ENCODE peak calls at places on chromosomes 13 and 19, in six cellular contexts. N, Q, P, W, D and G are unnamed samples.

GRCh38 chr13:75195479-75196111 is 286.4 kb downstream of the TBC1D4 start:
- DNase-seq in D (no peak), N (peak), Q (no peak), P (no peak), W (no peak), G (no peak)

GRCh38 chr19:41478171-41478570 is 35.2 kb downstream of the ERICH4 start:
- DNase-seq in W (no peak), Q (no peak), P (no peak), N (no peak), D (no peak), G (no peak)

GRCh38 chr13:99398916-99399622 is 91.9 kb upstream of the GPR183 start:
- DNase-seq in N (no peak), D (peak), Q (no peak), W (no peak), P (no peak), G (no peak)

GRCh38 chr13:98528663-98529064 is 48.2 kb downstream of the STK24 start:
- DNase-seq in D (no peak), W (no peak), N (no peak), Q (peak), P (no peak), G (no peak)

GRCh38 chr13:108463365-108463764 is 166.0 kb upstream of the MYO16 start:
- DNase-seq in P (no peak), N (peak), W (no peak), D (no peak), Q (peak), G (no peak)

GRCh38 chr13:106011600-106011999 is 523.9 kb downstream of the EFNB2 start:
- DNase-seq in P (no peak), Q (no peak), D (no peak), W (no peak), N (no peak), G (no peak)

GRCh38 chr19:12880551-12881171 is 588 bp downstream of the DNASE2 start:
- DNase-seq in N (peak), D (peak), Q (no peak), W (no peak), P (peak), G (no peak)

GRCh38 chr19:41411682-41412265 is 14.2 kb downstream of the BCKDHA start:
- DNase-seq in P (no peak), Q (peak), N (no peak), W (no peak), D (no peak), G (no peak)

GRCh38 chr19:21677696-21678418 is 89.5 kb downstream of the ZNF100 start:
- DNase-seq in P (no peak), Q (no peak), N (no peak), W (peak), D (no peak), G (no peak)

GRCh38 chr13:49524740-49525501 is 29.2 kb downstream of the PHF11 start:
- DNase-seq in Q (no peak), D (no peak), P (no peak), N (no peak), W (no peak), G (no peak)

GRCh38 chr13:34462843-34463242 is 479.2 kb upstream of the NBEA start:
- DNase-seq in D (no peak), P (no peak), N (peak), Q (peak), W (no peak), G (no peak)

GRCh38 chr19:44570603-44570983 is 41.1 kb upstream of the CEACAM20 start:
- DNase-seq in Q (no peak), P (no peak), N (no peak), W (no peak), D (no peak), G (no peak)

GRCh38 chr13:50222569-50223332 is 207.5 kb downstream of the KCNRG start:
- DNase-seq in W (no peak), Q (no peak), P (peak), N (peak), D (peak), G (no peak)

GRCh38 chr13:20400774-20401173 is 124.9 kb downstream of the CRYL1 start:
- DNase-seq in Q (peak), D (no peak), W (no peak), N (peak), P (no peak), G (no peak)

GRCh38 chr19:27966390-27966816 is 1246.5 kb downstream of the UQCRFS1 start:
- DNase-seq in W (no peak), P (peak), N (peak), Q (no peak), D (no peak), G (no peak)

GRCh38 chr19:36163813-36164212 is 11.6 kb upstream of the COX7A1 start:
- DNase-seq in Q (no peak), P (no peak), N (no peak), W (no peak), D (no peak), G (no peak)

GRCh38 chr19:33502521-33502920 is 19.1 kb downstream of the PEPD start:
- DNase-seq in P (no peak), N (no peak), D (no peak), W (no peak), Q (no peak), G (no peak)

GRCh38 chr13:43159007-43159406 is 135.6 kb downstream of the DNAJC15 start:
- DNase-seq in W (no peak), Q (no peak), P (no peak), D (no peak), N (peak), G (no peak)

GRCh38 chr13:21668665-21669599 is 1.9 kb upstream of the FGF9 start:
- DNase-seq in W (peak), D (peak), P (peak), N (peak), Q (no peak), G (peak)

GRCh38 chr13:50033696-50034095 is 18.5 kb downstream of the KCNRG start:
- DNase-seq in Q (no peak), N (peak), D (no peak), W (no peak), P (no peak), G (no peak)

GRCh38 chr19:3493651-3494050 is 6.8 kb downstream of the DOHH start:
- DNase-seq in W (no peak), P (no peak), D (no peak), Q (no peak), N (no peak), G (no peak)

GRCh38 chr13:51278426-51279130 is 56.4 kb downstream of the FAM124A start:
- DNase-seq in D (no peak), P (no peak), Q (no peak), W (no peak), N (no peak), G (no peak)

GRCh38 chr13:48108106-48108505 is 13.2 kb upstream of the MED4 start:
- DNase-seq in D (no peak), Q (no peak), W (no peak), P (no peak), N (no peak), G (no peak)

GRCh38 chr13:80586356-80586755 is 245.4 kb upstream of the SPRY2 start:
- DNase-seq in P (no peak), W (no peak), D (no peak), Q (no peak), N (peak), G (no peak)

GRCh38 chr13:106393776-106394175 is 141.7 kb downstream of the EFNB2 start:
- DNase-seq in P (no peak), Q (no peak), W (no peak), D (no peak), N (no peak), G (no peak)

GRCh38 chr19:23547156-23547555 is 139.9 kb downstream of the ZNF675 start:
- DNase-seq in W (no peak), N (no peak), D (no peak), P (no peak), Q (no peak), G (no peak)

GRCh38 chr13:19845758-19846157 is 17.7 kb downstream of the ZMYM5 start:
- DNase-seq in Q (peak), D (no peak), W (no peak), P (no peak), N (peak), G (no peak)

GRCh38 chr19:27775395-27775794 is 1437.6 kb downstream of the UQCRFS1 start:
- DNase-seq in W (no peak), N (peak), Q (no peak), D (no peak), P (no peak), G (no peak)

GRCh38 chr13:107284168-107284567 is 716.2 kb upstream of the ARGLU1 start:
- DNase-seq in N (peak), P (no peak), D (no peak), Q (peak), W (no peak), G (no peak)

GRCh38 chr13:107441279-107441678 is 774.1 kb downstream of the LIG4 start:
- DNase-seq in W (no peak), N (peak), P (no peak), D (no peak), Q (no peak), G (no peak)

GRCh38 chr19:39963860-39964259 is 7.1 kb upstream of the PSMC4 start:
- DNase-seq in Q (no peak), W (no peak), N (no peak), D (no peak), P (no peak), G (no peak)

GRCh38 chr13:102812616-102813287 is 13.8 kb downstream of the BIVM start:
- DNase-seq in N (peak), D (no peak), Q (no peak), P (no peak), W (no peak), G (no peak)

GRCh38 chr13:79988573-79988972 is 352.4 kb downstream of the SPRY2 start:
- DNase-seq in Q (no peak), P (no peak), D (no peak), N (peak), W (no peak), G (no peak)

GRCh38 chr13:71979616-71980015 is 112.6 kb upstream of the DACH1 start:
- DNase-seq in Q (no peak), D (no peak), N (peak), W (no peak), P (peak), G (no peak)

GRCh38 chr13:98275711-98276171 is 98.7 kb upstream of the RNF113B start:
- DNase-seq in W (no peak), Q (no peak), N (no peak), P (no peak), D (no peak), G (no peak)

GRCh38 chr19:35206379-35206778 is 22.2 kb downstream of the FAM187B start:
- DNase-seq in P (peak), D (no peak), N (no peak), W (peak), Q (no peak), G (peak)

GRCh38 chr19:52748336-52748950 is 13.6 kb upstream of the ZNF611 start:
- DNase-seq in N (peak), D (peak), P (no peak), Q (no peak), W (no peak), G (no peak)

DNA sequence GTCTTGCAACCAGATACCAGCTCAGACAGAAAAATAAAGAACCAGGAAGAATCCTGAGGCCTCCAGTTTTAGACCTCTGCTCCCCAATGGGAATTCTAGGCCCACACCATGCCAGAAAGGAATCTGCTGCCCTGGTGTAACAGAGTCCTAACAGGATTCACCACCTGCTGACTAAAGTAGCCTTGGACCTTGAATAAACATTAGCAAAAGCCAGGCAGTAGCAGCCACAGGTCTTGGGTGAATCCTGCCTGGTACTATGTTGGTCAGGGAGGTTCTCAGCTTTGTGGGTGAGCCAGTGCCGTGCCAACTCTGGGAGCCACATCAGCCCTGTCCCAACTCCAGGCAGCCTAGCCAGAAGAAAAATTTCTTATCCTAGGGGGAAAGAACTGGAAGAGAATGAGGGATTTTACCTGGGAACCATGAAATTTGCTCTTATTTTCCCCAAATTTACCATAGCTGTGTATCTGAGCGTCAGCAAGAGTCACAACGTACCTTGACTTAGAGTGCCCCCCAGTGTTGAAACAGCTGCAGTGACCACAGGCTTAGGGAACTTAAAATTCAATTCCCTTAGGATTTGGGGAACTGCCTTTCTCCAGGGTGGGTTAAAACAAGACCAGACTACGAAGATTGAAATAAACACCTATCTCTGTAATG is 1895.6 kb upstream of the PRR20A start:
- DNase-seq in W (no peak), N (no peak), D (no peak), P (no peak), Q (no peak), G (no peak)
- TF ChIP-seq CTCF in W (no peak), N (no peak), D (no peak), P (peak), Q (peak), G (peak)

GRCh38 chr13:114104626-114105350 is 27.6 kb downstream of the RASA3 start:
- DNase-seq in W (no peak), P (no peak), Q (no peak), D (peak), N (no peak), G (no peak)
- TF ChIP-seq CTCF in W (no peak), P (no peak), Q (no peak), D (no peak), N (no peak), G (no peak)

GRCh38 chr19:32289566-32290210 is 55.7 kb upstream of the ZNF507 start:
- DNase-seq in P (no peak), D (no peak), N (no peak), W (no peak), Q (no peak), G (no peak)

GRCh38 chr19:32287086-32287485 is 58.3 kb upstream of the ZNF507 start:
- DNase-seq in D (no peak), P (no peak), Q (no peak), N (no peak), W (no peak), G (no peak)

GRCh38 chr19:32291876-32292275 is 53.5 kb upstream of the ZNF507 start:
- DNase-seq in N (no peak), Q (no peak), W (no peak), P (no peak), D (no peak), G (no peak)

DNA sequence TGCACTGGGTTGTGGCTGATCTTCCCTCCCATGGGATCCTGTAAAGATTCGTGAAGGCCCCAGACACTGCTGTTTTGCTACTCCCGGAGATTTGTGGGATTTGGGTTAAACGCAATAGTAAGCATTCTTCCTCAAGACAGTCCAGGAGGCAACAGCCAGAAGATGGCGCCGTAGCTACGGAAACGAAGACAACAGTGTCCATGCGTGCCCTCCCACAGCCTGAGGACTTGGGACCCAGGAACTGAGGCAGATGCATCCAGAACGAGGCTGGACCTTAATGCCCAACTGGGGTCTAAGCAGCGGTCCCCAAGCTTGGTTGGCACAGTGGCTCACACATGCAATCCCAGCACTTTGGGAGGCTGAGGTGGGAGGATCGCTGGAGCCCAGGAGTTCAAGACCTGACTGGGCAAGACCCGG is 57.6 kb upstream of the ZNF507 start:
- DNase-seq in P (peak), Q (peak), D (peak), W (no peak), N (peak), G (no peak)
- TF ChIP-seq CTCF in P (peak), Q (peak), D (peak), W (no peak), N (peak), G (peak)

DNA sequence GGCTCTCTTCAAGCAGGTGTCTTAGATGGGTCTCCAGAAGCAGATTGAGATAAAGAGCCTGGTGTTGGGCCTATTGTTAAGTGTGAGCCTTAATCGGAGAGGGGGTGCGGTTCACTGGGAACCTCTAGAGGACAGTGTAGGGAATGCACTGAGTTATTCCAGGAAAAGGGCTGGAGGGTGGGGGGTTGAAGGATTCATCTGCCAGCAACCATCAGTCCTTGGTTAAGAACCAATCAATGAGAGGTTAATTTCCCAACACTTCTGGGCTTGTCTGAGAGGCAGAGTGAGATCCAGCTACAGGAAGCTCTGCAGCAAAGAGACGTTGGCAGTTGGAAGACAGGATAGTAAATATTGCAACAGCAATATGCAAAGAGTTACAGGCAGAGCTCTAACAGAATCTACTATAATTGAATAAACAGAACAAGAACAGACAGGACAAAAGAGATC is 28.7 kb downstream of the CYP4F2 start:
- DNase-seq in D (peak), Q (no peak), N (peak), P (no peak), W (peak), G (peak)
- TF ChIP-seq CTCF in D (peak), Q (peak), N (peak), P (peak), W (peak), G (peak)

DNA sequence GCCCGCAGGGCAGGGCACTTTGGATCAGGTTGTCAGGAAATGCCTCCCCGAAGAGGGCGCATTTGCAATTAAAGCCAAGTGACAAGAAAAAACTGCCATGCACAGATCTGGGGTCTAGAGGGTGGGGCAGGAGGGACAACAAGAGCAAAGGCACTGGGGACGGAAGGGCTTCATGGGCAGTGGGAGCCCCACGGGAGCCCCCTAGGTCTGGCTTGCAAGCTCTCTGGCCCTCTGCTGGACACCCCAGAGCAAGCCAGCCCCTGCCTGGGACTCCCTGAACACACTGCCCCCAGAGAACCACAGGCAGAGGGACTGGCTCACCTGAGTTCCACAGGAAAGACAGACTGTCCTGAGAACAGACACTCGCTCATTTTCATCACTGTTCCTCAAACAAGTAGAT is 30.2 kb upstream of the C19orf12 start:
- DNase-seq in P (no peak), N (peak), Q (no peak), W (no peak), D (no peak), G (no peak)
- TF ChIP-seq CTCF in P (peak), N (peak), Q (peak), W (no peak), D (no peak), G (no peak)

GRCh38 chr19:2487090-2487489 is 11.2 kb downstream of the GADD45B start:
- DNase-seq in D (no peak), Q (no peak), W (no peak), P (no peak), N (no peak), G (no peak)

GRCh38 chr19:2490659-2491058 is 14.7 kb downstream of the GADD45B start:
- DNase-seq in D (no peak), P (no peak), W (no peak), N (no peak), Q (no peak), G (no peak)

GRCh38 chr19:2488405-2488941 is 12.5 kb downstream of the GADD45B start:
- DNase-seq in Q (no peak), D (no peak), P (no peak), W (no peak), N (no peak), G (no peak)

GRCh38 chr19:2487780-2488330 is 11.9 kb downstream of the GADD45B start:
- DNase-seq in W (no peak), P (no peak), D (no peak), Q (no peak), N (no peak), G (no peak)

DNA sequence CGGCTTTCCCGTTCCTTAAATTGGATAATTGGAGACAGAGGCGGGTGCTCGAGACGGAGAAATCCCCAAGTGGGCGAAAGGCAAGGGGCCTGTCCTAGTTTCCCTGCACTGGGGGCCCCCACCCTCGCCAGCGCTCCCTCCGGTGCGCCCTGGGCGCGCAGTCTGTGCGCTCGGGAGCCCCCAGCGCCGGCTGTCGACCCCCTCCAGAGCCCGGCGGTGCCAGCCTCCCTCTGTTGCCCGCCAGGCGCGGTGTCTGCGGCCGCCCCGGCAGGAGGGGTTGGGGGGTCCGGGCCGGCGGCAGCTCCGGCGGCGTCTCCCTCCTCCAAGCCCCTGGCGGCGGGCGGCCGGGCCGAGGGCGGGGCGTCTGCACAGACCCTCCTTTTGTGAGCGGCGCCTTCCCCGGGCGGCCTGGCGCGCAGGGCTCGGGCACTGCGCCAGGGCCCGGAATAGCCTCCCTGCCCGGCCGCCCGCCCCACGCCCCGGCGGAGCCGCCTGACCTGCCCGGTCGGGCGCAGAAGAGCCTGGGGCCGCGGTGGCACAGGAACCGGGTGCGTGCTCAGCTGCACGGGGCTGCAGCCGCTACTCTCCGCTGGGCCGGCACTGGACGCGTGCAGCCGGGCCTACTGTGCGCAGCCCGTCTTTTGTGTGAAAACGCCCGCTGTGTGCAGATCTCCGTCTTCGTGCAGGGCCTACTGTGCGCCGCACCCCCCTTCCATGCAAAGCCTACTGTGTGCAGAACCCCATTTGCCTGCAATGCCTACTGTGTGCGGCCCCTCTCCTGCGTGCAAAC is 13.2 kb downstream of the GADD45B start:
- DNase-seq in D (no peak), N (peak), W (no peak), P (peak), Q (no peak), G (peak)
- TF ChIP-seq CTCF in D (peak), N (no peak), W (no peak), P (no peak), Q (peak), G (no peak)